ENCODE peak calls at places on chromosomes 6 and 20, in six cellular contexts. P is Calu3, D is iris pigment epithelial cell, I is NCI-H1436, T is frontal cortex, U is endothelial cell. L is an unnamed sample.
A peak's percentile ranks its signal among the peaks of the same experiment; 100 is the strongest.

GRCh38 chr20:33372993-33373441 is 28.3 kb downstream of the CDK5RAP1 start:
- DNase-seq in I (no peak), P (no peak), T (no peak), D (peak; percentile 65), U (no peak), L (no peak)

GRCh38 chr20:50515471-50516106 is 5.4 kb downstream of the PTPN1 start:
- DNase-seq in U (no peak), I (no peak), D (no peak), P (no peak), T (no peak), L (no peak)

GRCh38 chr6:169250660-169251059 is 3.0 kb downstream of the THBS2 start:
- DNase-seq in D (peak; percentile 92), I (no peak), P (peak; percentile 51), T (peak; percentile 57), U (no peak), L (no peak)

GRCh38 chr6:101706576-101706975 is 313.1 kb downstream of the GRIK2 start:
- DNase-seq in I (no peak), D (no peak), P (no peak), T (no peak), U (no peak), L (no peak)

GRCh38 chr6:14661188-14661587 is 543.6 kb downstream of the CD83 start:
- DNase-seq in U (no peak), D (peak; percentile 55), I (no peak), P (no peak), T (no peak), L (no peak)

GRCh38 chr6:119521251-119521650 is 171.7 kb upstream of the MAN1A1 start:
- DNase-seq in U (no peak), T (no peak), P (no peak), D (no peak), I (no peak), L (no peak)

GRCh38 chr6:37696220-37696840 is 1.4 kb downstream of the MDGA1 start:
- DNase-seq in T (no peak), P (no peak), I (no peak), D (peak; percentile 75), U (peak; percentile 48), L (peak; percentile 29)

GRCh38 chr6:68778356-68779020 is 143.4 kb downstream of the ADGRB3 start:
- DNase-seq in P (peak; percentile 39), U (peak; percentile 41), I (peak; percentile 52), D (peak; percentile 43), T (peak; percentile 27), L (no peak)

GRCh38 chr6:10582774-10583508 is 61.8 kb downstream of the GCNT2 start:
- DNase-seq in D (no peak), U (no peak), T (no peak), P (no peak), I (peak; percentile 52), L (peak; percentile 73)

GRCh38 chr20:10461495-10461894 is 26.4 kb downstream of the SLX4IP start:
- DNase-seq in D (no peak), T (no peak), I (no peak), P (no peak), U (no peak), L (peak; percentile 56)

GRCh38 chr6:83252717-83253116 is 59.6 kb downstream of the RWDD2A start:
- DNase-seq in I (no peak), U (no peak), T (no peak), P (no peak), D (peak; percentile 87), L (no peak)

GRCh38 chr6:31582230-31582601 is at the start of gene LTB:
- DNase-seq in P (no peak), I (no peak), U (no peak), T (no peak), D (no peak), L (no peak)

GRCh38 chr6:30264731-30265130 is 51.5 kb upstream of the TRIM26 start:
- DNase-seq in T (no peak), I (no peak), D (peak; percentile 69), U (no peak), P (no peak), L (no peak)

GRCh38 chr20:13220857-13221297 is at the start of gene ISM1:
- DNase-seq in T (peak; percentile 56), U (peak; percentile 45), I (no peak), P (peak; percentile 20), D (peak; percentile 10), L (peak; percentile 53)

L was measured in body of pancreas.